ENCODE peak calls at places on chromosomes 13 and 19, in six cellular contexts. L, Z, Y, K, I and N are unnamed samples.

GRCh38 chr13:23025848-23026608 is 154.8 kb upstream of the SGCG start:
- DNase-seq in L (no peak), Z (no peak), Y (no peak), K (no peak), I (no peak), N (no peak)

GRCh38 chr19:19602713-19603320 is 15.7 kb downstream of the PBX4 start:
- DNase-seq in L (no peak), Z (no peak), Y (no peak), K (no peak), I (no peak), N (no peak)

GRCh38 chr13:39415403-39415802 is 187.6 kb downstream of the LHFPL6 start:
- DNase-seq in L (peak), Z (no peak), Y (peak), K (no peak), I (no peak), N (peak)

GRCh38 chr13:50080158-50080855 is 65.1 kb downstream of the KCNRG start:
- DNase-seq in L (peak), Z (no peak), Y (peak), K (no peak), I (peak), N (peak)

GRCh38 chr13:21673592-21674270 is 2.9 kb downstream of the FGF9 start:
- DNase-seq in L (peak), Z (no peak), Y (no peak), K (no peak), I (peak), N (peak)

GRCh38 chr13:24709186-24709913 is 29.1 kb downstream of the ATP12A start:
- DNase-seq in L (no peak), Z (peak), Y (no peak), K (no peak), I (peak), N (no peak)

GRCh38 chr19:10661946-10662345 is 7.8 kb downstream of the ILF3 start:
- DNase-seq in L (no peak), Z (no peak), Y (no peak), K (no peak), I (no peak), N (no peak)

GRCh38 chr19:44878119-44878865 is 12.8 kb upstream of the TOMM40 start:
- DNase-seq in L (no peak), Z (no peak), Y (no peak), K (no peak), I (no peak), N (no peak)

GRCh38 chr19:29845576-29846176 is 33.9 kb downstream of the CCNE1 start:
- DNase-seq in L (peak), Z (peak), Y (peak), K (no peak), I (peak), N (peak)

GRCh38 chr13:40668335-40668734 is 1.9 kb upstream of the FOXO1 start:
- DNase-seq in L (peak), Z (peak), Y (no peak), K (no peak), I (peak), N (no peak)

GRCh38 chr19:39434123-39435076 is 1.3 kb downstream of the RPS16 start:
- DNase-seq in L (peak), Z (no peak), Y (no peak), K (no peak), I (no peak), N (no peak)

GRCh38 chr13:62482351-62482750 is 1066.7 kb upstream of the PCDH20 start:
- DNase-seq in L (no peak), Z (no peak), Y (no peak), K (no peak), I (no peak), N (no peak)

GRCh38 chr13:106230450-106230849 is 305.0 kb downstream of the EFNB2 start:
- DNase-seq in L (peak), Z (no peak), Y (no peak), K (no peak), I (no peak), N (no peak)

GRCh38 chr19:48634036-48634342 is 3.2 kb downstream of the DBP start:
- DNase-seq in L (no peak), Z (no peak), Y (no peak), K (no peak), I (no peak), N (no peak)

GRCh38 chr13:101514695-101515275 is 62.3 kb downstream of the ITGBL1 start:
- DNase-seq in L (peak), Z (no peak), Y (peak), K (no peak), I (peak), N (peak)

GRCh38 chr13:71864981-71865857 is 1.8 kb downstream of the DACH1 start:
- DNase-seq in L (no peak), Z (no peak), Y (no peak), K (no peak), I (no peak), N (no peak)

GRCh38 chr13:110308377-110309158 is 1.5 kb downstream of the COL4A2 start:
- DNase-seq in L (peak), Z (no peak), Y (no peak), K (no peak), I (no peak), N (no peak)

GRCh38 chr13:49627831-49628652 is at the start of gene ARL11:
- DNase-seq in L (no peak), Z (peak), Y (peak), K (no peak), I (peak), N (no peak)

GRCh38 chr13:45882626-45883025 is 31.1 kb upstream of the SIAH3 start:
- DNase-seq in L (no peak), Z (no peak), Y (no peak), K (no peak), I (no peak), N (no peak)

GRCh38 chr13:50365300-50365682 is 350.0 kb downstream of the KCNRG start:
- DNase-seq in L (no peak), Z (no peak), Y (no peak), K (no peak), I (peak), N (no peak)

GRCh38 chr19:6223461-6224307 is 56.1 kb downstream of the MLLT1 start:
- DNase-seq in L (no peak), Z (no peak), Y (no peak), K (no peak), I (no peak), N (peak)

GRCh38 chr19:35123573-35123972 is 8.0 kb downstream of the FXYD3 start:
- DNase-seq in L (no peak), Z (no peak), Y (peak), K (no peak), I (no peak), N (no peak)

GRCh38 chr19:57888494-57889231 is at the start of gene ZNF814:
- DNase-seq in L (peak), Z (peak), Y (peak), K (peak), I (peak), N (peak)

GRCh38 chr19:5170329-5170745 is 170.3 kb downstream of the PTPRS start:
- DNase-seq in L (peak), Z (peak), Y (no peak), K (no peak), I (peak), N (no peak)

GRCh38 chr13:110553417-110553816 is 8.1 kb downstream of the RAB20 start:
- DNase-seq in L (no peak), Z (no peak), Y (no peak), K (no peak), I (no peak), N (no peak)

GRCh38 chr13:18212873-18213272 is 968.8 kb downstream of the TUBA3C start:
- DNase-seq in L (peak), Z (no peak), Y (peak), K (no peak), I (peak), N (peak)

GRCh38 chr13:110359840-110360301 is 52.8 kb downstream of the COL4A2 start:
- DNase-seq in L (no peak), Z (no peak), Y (no peak), K (no peak), I (no peak), N (no peak)

GRCh38 chr19:16168465-16169081 is 4.8 kb downstream of the CIB3 start:
- DNase-seq in L (no peak), Z (no peak), Y (peak), K (no peak), I (no peak), N (no peak)

GRCh38 chr19:14368011-14368513 is 13.2 kb upstream of the ADGRE5 start:
- DNase-seq in L (no peak), Z (no peak), Y (no peak), K (no peak), I (no peak), N (no peak)

GRCh38 chr19:32372726-32373613 is 27.6 kb downstream of the ZNF507 start:
- DNase-seq in L (peak), Z (no peak), Y (no peak), K (no peak), I (no peak), N (no peak)

GRCh38 chr19:39829702-39830275 is 4.2 kb downstream of the DYRK1B start:
- DNase-seq in L (no peak), Z (no peak), Y (no peak), K (no peak), I (no peak), N (no peak)

GRCh38 chr13:113937073-113937472 is 36.8 kb downstream of the C13orf46 start:
- DNase-seq in L (no peak), Z (no peak), Y (no peak), K (no peak), I (no peak), N (no peak)

GRCh38 chr13:84570831-84571230 is 688.6 kb upstream of the SLITRK1 start:
- DNase-seq in L (no peak), Z (no peak), Y (no peak), K (no peak), I (no peak), N (no peak)

GRCh38 chr13:99103536-99103935 is 97.1 kb upstream of the UBAC2 start:
- DNase-seq in L (no peak), Z (no peak), Y (no peak), K (no peak), I (no peak), N (peak)

GRCh38 chr19:48997972-48998371 is 4.3 kb downstream of the RUVBL2 start:
- DNase-seq in L (peak), Z (no peak), Y (no peak), K (no peak), I (peak), N (peak)

GRCh38 chr19:29690842-29691241 is 24.2 kb downstream of the C19orf12 start:
- DNase-seq in L (peak), Z (no peak), Y (no peak), K (no peak), I (peak), N (no peak)

GRCh38 chr19:15640904-15641597 is 354 bp downstream of the CYP4F3 start:
- DNase-seq in L (peak), Z (no peak), Y (no peak), K (no peak), I (peak), N (no peak)

GRCh38 chr13:75687145-75687763 is 51.1 kb downstream of the LMO7 start:
- DNase-seq in L (peak), Z (no peak), Y (peak), K (no peak), I (no peak), N (no peak)

GRCh38 chr13:48873598-48873997 is 102.1 kb upstream of the FNDC3A start:
- DNase-seq in L (peak), Z (no peak), Y (no peak), K (no peak), I (no peak), N (no peak)